ENCODE peak calls at places on chromosomes 6 and 20, in ten cellular contexts. U, V, I, O, A, X, G, D, W and K are unnamed samples. For H3K4me1 and H3K27me3, the result is how much of the 10 kb centered on the place peaks cover.

GRCh38 chr6:132669690-132670291 is 10.8 kb upstream of the TAAR1 start:
- DNase-seq in U (peak), V (peak), I (peak), O (peak), A (no peak), X (no peak), G (no peak), D (no peak), W (peak), K (no peak)

GRCh38 chr6:14703586-14703985 is 542.3 kb upstream of the JARID2 start:
- DNase-seq in U (no peak), V (no peak), I (no peak), O (peak), A (no peak), X (no peak), G (no peak), D (no peak), W (no peak), K (no peak)

GRCh38 chr6:137758661-137759060 is 108.4 kb upstream of the TNFAIP3 start:
- DNase-seq in U (no peak), V (no peak), I (no peak), O (no peak), A (no peak), X (no peak), G (no peak), D (no peak), W (no peak), K (no peak)

GRCh38 chr6:40627316-40627715 is 40.2 kb upstream of the LRFN2 start:
- DNase-seq in U (no peak), V (no peak), I (no peak), O (no peak), A (no peak), X (no peak), G (no peak), D (no peak), W (no peak), K (no peak)

GRCh38 chr20:13029687-13030510 is 21.1 kb downstream of the SPTLC3 start:
- DNase-seq in U (no peak), V (no peak), I (peak), O (peak), A (peak), X (no peak), G (no peak), D (peak), W (peak), K (no peak)

GRCh38 chr6:100886078-100886477 is 4.9 kb upstream of the ASCC3 start:
- DNase-seq in U (no peak), V (no peak), I (no peak), O (peak), A (no peak), X (no peak), G (no peak), D (no peak), W (no peak), K (no peak)

GRCh38 chr6:19811397-19812079 is 25.6 kb upstream of the ID4 start:
- DNase-seq in U (no peak), V (no peak), I (no peak), O (no peak), A (no peak), X (no peak), G (no peak), D (no peak), W (peak), K (no peak)

GRCh38 chr20:17825949-17826843 is 126.4 kb downstream of the BANF2 start:
- DNase-seq in U (no peak), V (no peak), I (no peak), O (peak), A (no peak), X (no peak), G (no peak), D (no peak), W (no peak), K (no peak)

GRCh38 chr6:40953486-40953885 is 85.5 kb downstream of the UNC5CL start:
- DNase-seq in U (peak), V (no peak), I (no peak), O (no peak), A (no peak), X (no peak), G (no peak), D (no peak), W (no peak), K (no peak)

GRCh38 chr20:48826883-48827771 is 672 bp downstream of the PREX1 start:
- DNase-seq in U (peak), V (peak), I (no peak), O (no peak), A (no peak), X (peak), G (peak), D (peak), W (no peak), K (peak)

GRCh38 chr6:135814043-135814442 is 37.5 kb upstream of the PDE7B start:
- DNase-seq in U (no peak), V (no peak), I (no peak), O (no peak), A (no peak), X (no peak), G (no peak), D (no peak), W (no peak), K (no peak)

DNA sequence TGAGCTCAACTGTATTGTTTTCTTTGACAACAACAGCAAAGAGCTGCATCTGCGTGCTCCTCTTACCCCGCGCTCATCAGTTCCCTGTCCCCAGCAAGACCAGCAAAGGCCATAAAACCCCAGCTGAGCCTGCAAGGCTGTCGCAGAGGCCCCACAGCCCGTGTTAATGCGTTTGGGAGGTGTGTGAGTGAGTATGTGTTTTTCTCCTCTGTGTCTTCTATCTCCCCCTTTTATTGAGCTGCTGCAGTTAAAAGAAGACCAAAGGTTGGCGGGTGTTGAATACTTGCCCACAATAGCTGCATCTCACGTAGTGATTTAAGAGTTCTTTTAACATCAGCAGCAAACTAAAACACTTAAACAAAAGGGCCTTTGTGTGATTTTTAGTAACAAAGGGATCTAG is 27.0 kb upstream of the CNKSR3 start:
- DNase-seq in U (no peak), V (no peak), I (no peak), O (no peak), A (peak), X (no peak), G (no peak), D (no peak), W (no peak), K (no peak)
- H3K4me3 ChIP-seq in U (no peak), V (no peak), I (no peak), O (no peak), A (no peak), X (no peak), G (no peak), D (no peak), W (no peak), K (no peak)

GRCh38 chr6:11212625-11213024 is 19.8 kb downstream of the NEDD9 start:
- DNase-seq in U (no peak), V (no peak), I (peak), O (peak), A (no peak), X (no peak), G (no peak), D (no peak), W (no peak), K (no peak)
- H3K4me1 ChIP-seq in U (half or more), V (under half), I (under half), O (under half), A (under half), X (under half), G (under half), D (half or more), W (under half), K (half or more)

GRCh38 chr6:90294614-90294988 is 2.0 kb downstream of the BACH2 start:
- DNase-seq in U (peak), V (peak), I (no peak), O (no peak), A (no peak), X (peak), G (no peak), D (no peak), W (no peak), K (no peak)
- H3K27me3 ChIP-seq in U (under half), V (under half), I (under half), O (under half), A (under half), X (half or more), G (under half), D (under half), W (under half), K (under half)

DNA sequence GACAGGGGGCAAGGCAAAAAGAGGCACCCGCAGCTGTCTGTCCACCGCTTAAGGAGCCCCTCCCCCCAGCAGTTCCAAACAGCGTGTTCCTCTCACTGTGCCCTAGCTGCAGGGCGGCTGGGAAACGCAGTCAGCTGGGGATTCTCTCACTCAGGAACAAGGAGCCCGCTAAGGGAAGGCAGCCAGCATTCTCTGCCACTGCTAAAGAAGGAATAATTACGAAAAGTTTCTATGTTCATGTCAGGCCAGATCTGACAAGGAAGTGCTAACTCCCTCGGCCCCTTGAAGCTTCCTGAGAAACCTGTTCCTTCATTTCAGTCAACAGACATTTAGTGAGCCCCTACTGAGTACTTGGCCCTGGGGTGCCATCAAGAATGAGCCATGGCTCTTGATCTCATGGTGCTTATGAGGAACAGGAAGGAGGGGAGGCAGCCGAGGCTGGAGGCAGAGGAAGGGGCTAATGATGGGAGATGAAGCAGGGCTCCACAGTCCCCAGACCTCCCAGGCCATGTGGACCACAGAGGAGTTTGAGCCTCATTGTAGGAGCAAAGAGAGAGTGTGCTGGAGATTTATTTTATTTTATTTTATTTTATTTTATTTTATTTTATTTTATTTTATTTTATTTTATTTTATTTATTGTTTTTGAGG is 101.7 kb upstream of the PMEPA1 start:
- DNase-seq in U (no peak), V (no peak), I (no peak), O (no peak), A (no peak), X (peak), G (no peak), D (no peak), W (no peak), K (peak)
- H3K4me3 ChIP-seq in U (no peak), V (no peak), I (no peak), O (no peak), A (no peak), X (no peak), G (no peak), D (no peak), W (no peak), K (no peak)

GRCh38 chr6:35220711-35221110 is 7.0 kb downstream of the SCUBE3 start:
- DNase-seq in U (no peak), V (no peak), I (no peak), O (no peak), A (no peak), X (no peak), G (no peak), D (no peak), W (no peak), K (no peak)
- H3K4me1 ChIP-seq in U (under half), V (under half), I (under half), O (under half), A (under half), X (under half), G (under half), D (under half), W (under half), K (under half)

GRCh38 chr20:51265366-51265765 is 242.5 kb upstream of the KCNG1 start:
- DNase-seq in U (no peak), V (no peak), I (no peak), O (peak), A (no peak), X (no peak), G (no peak), D (no peak), W (no peak), K (no peak)
- H3K27me3 ChIP-seq in U (under half), V (under half), I (half or more), O (under half), A (under half), X (under half), G (under half), D (under half), W (under half), K (under half)